ENCODE peak calls at places on chromosome 3, in four cellular contexts. F, N, B and U are unnamed samples.

GRCh38 chr3:114370537-114371174 is 76.8 kb downstream of the TIGIT start:
- DNase-seq in F (peak), N (no peak), B (no peak), U (no peak)

GRCh38 chr3:160112481-160112880 is 112.7 kb upstream of the C3orf80 start:
- DNase-seq in F (no peak), N (no peak), B (no peak), U (no peak)

GRCh38 chr3:85933326-85933725 is 974.5 kb downstream of the CADM2 start:
- DNase-seq in F (no peak), N (no peak), B (no peak), U (no peak)

GRCh38 chr3:188151438-188151837 is 2.5 kb upstream of the LPP start:
- DNase-seq in F (peak), N (no peak), B (no peak), U (no peak)

GRCh38 chr3:160094562-160094961 is 105.9 kb downstream of the IL12A start:
- DNase-seq in F (no peak), N (no peak), B (no peak), U (no peak)

GRCh38 chr3:8838765-8839423 is 69.5 kb upstream of the OXTR start:
- DNase-seq in F (no peak), N (no peak), B (no peak), U (no peak)

GRCh38 chr3:124565013-124565412 is 165.2 kb upstream of the UMPS start:
- DNase-seq in F (peak), N (peak), B (peak), U (peak)

GRCh38 chr3:154684021-154684420 is 254.0 kb upstream of the GPR149 start:
- DNase-seq in F (peak), N (no peak), B (no peak), U (no peak)

GRCh38 chr3:54262541-54262940 is 140.2 kb downstream of the CACNA2D3 start:
- DNase-seq in F (no peak), N (no peak), B (no peak), U (no peak)

GRCh38 chr3:194738254-194739093 is 52.8 kb downstream of the FAM43A start:
- DNase-seq in F (peak), N (no peak), B (peak), U (no peak)

GRCh38 chr3:31758342-31758741 is 222.7 kb downstream of the OSBPL10 start:
- DNase-seq in F (no peak), N (no peak), B (no peak), U (no peak)

GRCh38 chr3:139109271-139109670 is 64.6 kb upstream of the PRR23C start:
- DNase-seq in F (no peak), N (no peak), B (no peak), U (no peak)

GRCh38 chr3:177640319-177640997 is 443.2 kb upstream of the TBL1XR1 start:
- DNase-seq in F (no peak), N (no peak), B (no peak), U (no peak)

GRCh38 chr3:88301273-88302002 is 151.7 kb downstream of the C3orf38 start:
- DNase-seq in F (peak), N (no peak), B (no peak), U (no peak)

GRCh38 chr3:44883213-44883955 is 9.0 kb downstream of the TGM4 start:
- DNase-seq in F (peak), N (no peak), B (no peak), U (no peak)

GRCh38 chr3:112376413-112376812 is 43.5 kb downstream of the CD200 start:
- DNase-seq in F (no peak), N (no peak), B (no peak), U (no peak)

GRCh38 chr3:72274511-72275295 is 489.8 kb upstream of the PROK2 start:
- DNase-seq in F (peak), N (peak), B (no peak), U (peak)

GRCh38 chr3:150227839-150228238 is 180.3 kb upstream of the TSC22D2 start:
- DNase-seq in F (peak), N (no peak), B (no peak), U (no peak)